ENCODE peak calls at places on chromosomes 13 and 19, in six cellular contexts. T is psoas muscle, W is Peyer's patch, N is MV-4-11, O is DND-41, A is AG09309. I is an unnamed sample.

GRCh38 chr13:21405309-21405708 is 53.8 kb downstream of the ZDHHC20 start:
- DNase-seq in T (no peak), A (no peak), O (no peak), W (no peak), N (no peak), I (no peak)

GRCh38 chr13:95530178-95530577 is 22.3 kb upstream of the CLDN10 start:
- DNase-seq in O (no peak), N (peak; percentile 76), A (peak; percentile 20), T (peak; percentile 13), W (no peak), I (peak; percentile 84)

GRCh38 chr19:17332677-17333581 is 1.7 kb downstream of the ANO8 start:
- DNase-seq in T (no peak), W (no peak), N (peak; percentile 80), O (peak; percentile 76), A (no peak), I (no peak)

GRCh38 chr13:86862137-86862536 is 809.0 kb upstream of the SLITRK5 start:
- DNase-seq in O (no peak), T (no peak), W (no peak), A (no peak), N (no peak), I (no peak)

GRCh38 chr13:51286135-51287002 is 53.1 kb upstream of the SERPINE3 start:
- DNase-seq in O (peak; percentile 76), N (peak; percentile 54), T (peak; percentile 73), W (peak; percentile 54), A (no peak), I (peak; percentile 91)

GRCh38 chr19:3743486-3743885 is 18.0 kb downstream of the APBA3 start:
- DNase-seq in T (no peak), A (no peak), O (no peak), N (peak; percentile 62), W (no peak), I (no peak)

GRCh38 chr19:35759697-35760096 is 1.7 kb downstream of the PROSER3 start:
- DNase-seq in W (no peak), A (no peak), N (no peak), O (no peak), T (no peak), I (no peak)

GRCh38 chr19:50723069-50723468 is at the start of gene CLEC11A:
- DNase-seq in T (peak; percentile 68), W (no peak), A (peak; percentile 44), N (peak; percentile 97), O (peak; percentile 47), I (no peak)

GRCh38 chr19:42422576-42423461 is 4.4 kb downstream of the LIPE start:
- DNase-seq in T (no peak), W (peak; percentile 56), N (no peak), O (no peak), A (no peak), I (no peak)

GRCh38 chr19:46955114-46955812 is 64.4 kb upstream of the NPAS1 start:
- DNase-seq in T (no peak), A (no peak), O (peak; percentile 43), N (peak; percentile 73), W (peak; percentile 47), I (no peak)

GRCh38 chr13:30792257-30793000 is 57.1 kb downstream of the ALOX5AP start:
- DNase-seq in A (peak; percentile 85), O (no peak), N (peak; percentile 34), W (no peak), T (peak; percentile 83), I (peak; percentile 48)

GRCh38 chr13:72754111-72754510 is 26.4 kb downstream of the BORA start:
- DNase-seq in N (no peak), W (no peak), T (no peak), A (no peak), O (no peak), I (no peak)

I was measured in upper lobe of left lung.